ENCODE peak calls at places on chromosomes 5 and 9, in nine cellular contexts. S is breast epithelium, T is right lobe of liver, Q is K562, V is spleen, M is ovary, P is A549, B is adrenal gland, I is sigmoid colon. Y is an unnamed sample.

GRCh38 chr9:97315550-97315949 is 8.1 kb downstream of the CCDC180 start:
- DNase-seq in S (no peak), T (no peak), Q (no peak), V (no peak), M (no peak), P (no peak), B (peak; percentile 35), I (no peak), Y (no peak)

GRCh38 chr5:62562867-62563266 is 15.8 kb upstream of the LRRC70 start:
- DNase-seq in S (no peak), T (no peak), Q (no peak), V (no peak), M (no peak), P (no peak), B (no peak), I (no peak), Y (no peak)

GRCh38 chr5:96752341-96753016 is 55.3 kb downstream of the ERAP1 start:
- DNase-seq in S (no peak), T (no peak), Q (peak; percentile 47), V (no peak), M (no peak), P (peak; percentile 27), B (peak; percentile 49), I (no peak), Y (peak; percentile 40)

GRCh38 chr9:93677641-93678136 is 101.3 kb downstream of the PHF2 start:
- DNase-seq in S (peak; percentile 25), T (peak; percentile 36), Q (no peak), V (peak; percentile 66), M (peak; percentile 22), P (no peak), B (peak; percentile 3), I (peak; percentile 45), Y (peak; percentile 6)

GRCh38 chr5:180299526-180299925 is 7.6 kb upstream of the MAPK9 start:
- DNase-seq in S (no peak), T (no peak), Q (no peak), V (peak; percentile 21), M (no peak), P (no peak), B (no peak), I (peak; percentile 47), Y (no peak)

GRCh38 chr5:146633273-146633672 is 117.3 kb upstream of the GPR151 start:
- DNase-seq in S (no peak), T (peak; percentile 60), Q (no peak), V (no peak), M (no peak), P (no peak), B (no peak), I (no peak), Y (no peak)

GRCh38 chr9:125238127-125238914 is 2.8 kb downstream of the HSPA5 start:
- DNase-seq in S (no peak), T (no peak), Q (no peak), V (no peak), M (no peak), P (no peak), B (no peak), I (no peak), Y (no peak)

GRCh38 chr5:81632679-81633078 is 118.2 kb downstream of the SSBP2 start:
- DNase-seq in S (no peak), T (no peak), Q (no peak), V (no peak), M (no peak), P (no peak), B (no peak), I (no peak), Y (no peak)

GRCh38 chr9:129814432-129815223 is 9.3 kb downstream of the TOR1A start:
- DNase-seq in S (no peak), T (no peak), Q (peak; percentile 44), V (no peak), M (no peak), P (no peak), B (no peak), I (no peak), Y (no peak)

GRCh38 chr9:76379494-76379893 is 14.7 kb downstream of the RFK start:
- DNase-seq in S (no peak), T (no peak), Q (no peak), V (no peak), M (no peak), P (peak; percentile 27), B (no peak), I (no peak), Y (no peak)

GRCh38 chr9:134130503-134131375 is 5.1 kb upstream of the WDR5 start:
- DNase-seq in S (peak; percentile 88), T (peak; percentile 77), Q (no peak), V (no peak), M (peak; percentile 82), P (no peak), B (peak; percentile 73), I (no peak), Y (peak; percentile 41)

GRCh38 chr9:89436326-89436725 is 61.6 kb downstream of the SEMA4D start:
- DNase-seq in S (no peak), T (no peak), Q (no peak), V (no peak), M (no peak), P (no peak), B (no peak), I (no peak), Y (no peak)

GRCh38 chr9:89435315-89435823 is 62.5 kb downstream of the SEMA4D start:
- DNase-seq in S (peak; percentile 61), T (no peak), Q (peak; percentile 30), V (peak; percentile 13), M (no peak), P (no peak), B (no peak), I (no peak), Y (no peak)

GRCh38 chr9:89438194-89438593 is 59.7 kb downstream of the SEMA4D start:
- DNase-seq in S (no peak), T (no peak), Q (no peak), V (no peak), M (no peak), P (no peak), B (no peak), I (no peak), Y (no peak)

GRCh38 chr9:89437772-89438171 is 60.1 kb downstream of the SEMA4D start:
- DNase-seq in S (no peak), T (no peak), Q (no peak), V (no peak), M (no peak), P (no peak), B (no peak), I (no peak), Y (no peak)

DNA sequence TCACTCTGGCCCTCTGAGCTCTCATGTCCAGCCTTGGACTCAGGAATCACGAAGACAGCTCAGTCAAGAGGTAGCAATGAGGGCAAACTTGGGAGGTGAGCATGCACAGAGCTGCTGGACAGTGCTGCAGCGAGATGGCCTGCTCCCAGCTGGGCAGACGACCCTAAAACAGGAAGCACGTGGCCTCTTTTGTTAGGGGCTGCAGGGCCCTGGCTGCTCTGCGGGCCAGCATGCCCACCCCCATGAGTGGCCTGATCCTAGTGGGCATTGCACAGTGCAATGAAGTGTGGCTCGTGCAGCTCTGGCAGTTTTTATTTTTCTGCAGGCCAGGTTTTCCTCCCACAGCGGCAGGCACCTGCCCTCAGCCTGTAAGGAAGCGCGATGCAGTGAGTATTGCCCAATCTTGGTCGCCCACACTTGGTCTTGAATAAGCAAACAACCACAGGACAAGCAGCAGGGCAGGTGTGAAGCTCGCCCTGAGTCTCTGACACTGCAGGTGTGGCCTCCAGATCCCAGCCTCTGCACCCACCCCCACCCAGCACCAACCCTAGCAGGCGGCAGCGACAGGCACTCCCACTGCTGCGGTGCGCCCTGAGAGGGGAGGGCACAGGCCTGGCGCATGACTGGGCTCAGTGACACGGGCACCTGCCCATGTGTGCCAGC is 60.8 kb downstream of the SEMA4D start:
- DNase-seq in S (no peak), T (no peak), Q (no peak), V (peak; percentile 91), M (no peak), P (no peak), B (no peak), I (no peak), Y (no peak)
- TF ChIP-seq POLR2A in S (no peak), T (no peak), Q (no peak), V (no peak), M (no peak), P (no peak), B (no peak), I (no peak), Y (no peak)

GRCh38 chr9:135580664-135581380 is 19.3 kb downstream of the PAEP start:
- DNase-seq in S (no peak), T (no peak), Q (no peak), V (peak; percentile 69), M (no peak), P (no peak), B (no peak), I (no peak), Y (no peak)
- TF ChIP-seq CTCF in S (no peak), T (no peak), Q (no peak), V (no peak), M (no peak), P (no peak), B (no peak), I (no peak), Y (no peak)

GRCh38 chr9:87386490-87386889 is 111.2 kb upstream of the DAPK1 start:
- DNase-seq in S (no peak), T (no peak), Q (no peak), V (no peak), M (no peak), P (no peak), B (no peak), I (no peak), Y (no peak)

GRCh38 chr9:87381746-87382145 is 115.9 kb upstream of the DAPK1 start:
- DNase-seq in S (no peak), T (no peak), Q (no peak), V (no peak), M (no peak), P (no peak), B (no peak), I (no peak), Y (no peak)

GRCh38 chr9:87381050-87381711 is 116.5 kb upstream of the DAPK1 start:
- DNase-seq in S (no peak), T (no peak), Q (no peak), V (no peak), M (no peak), P (no peak), B (no peak), I (no peak), Y (no peak)

GRCh38 chr9:87383341-87384150 is 114.1 kb upstream of the DAPK1 start:
- DNase-seq in S (no peak), T (no peak), Q (no peak), V (no peak), M (no peak), P (no peak), B (no peak), I (no peak), Y (no peak)

DNA sequence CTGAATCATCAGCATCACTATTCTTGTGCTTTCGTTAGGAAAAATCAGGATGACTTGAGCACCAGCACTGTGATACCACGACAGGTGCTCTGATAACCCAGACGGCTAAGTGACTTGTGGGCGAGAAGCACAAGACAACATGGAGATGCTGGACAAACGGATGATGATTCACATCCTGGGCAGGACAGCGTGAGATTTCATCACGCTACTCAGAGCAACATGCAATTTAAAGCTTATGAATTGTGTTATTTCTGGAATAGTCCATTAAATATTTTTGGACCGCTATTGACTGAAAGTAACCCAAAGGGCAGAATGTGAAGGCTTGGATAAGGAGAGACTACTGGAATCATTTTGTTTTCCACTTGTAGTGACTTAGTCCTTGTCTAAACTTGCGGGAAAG is 114.8 kb upstream of the DAPK1 start:
- DNase-seq in S (no peak), T (no peak), Q (no peak), V (no peak), M (no peak), P (no peak), B (no peak), I (no peak), Y (peak; percentile 33)
- H3K4me1 ChIP-seq in S (no peaks in the 10 kb centered on the region), T (no peaks in the 10 kb centered on the region), Q (peaks cover 2% of the 10 kb centered on the region), V (no peaks in the 10 kb centered on the region), M (peaks cover 9% of the 10 kb centered on the region), P (peaks cover 70% of the 10 kb centered on the region), B (no peaks in the 10 kb centered on the region), I (peaks cover 12% of the 10 kb centered on the region), Y (peaks cover 10% of the 10 kb centered on the region)

GRCh38 chr5:125485003-125485641 is 738.7 kb upstream of the ZNF608 start:
- DNase-seq in S (no peak), T (no peak), Q (no peak), V (no peak), M (no peak), P (peak; percentile 43), B (peak; percentile 55), I (peak; percentile 88), Y (peak; percentile 39)
- TF ChIP-seq POLR2A in S (no peak), T (no peak), Q (no peak), V (no peak), M (no peak), P (no peak), B (peak; percentile 9), I (no peak), Y (no peak)

Y was measured in testis.